ENCODE peak calls at places on chromosomes 2 and 18, in seven cellular contexts. S is stomach, Z is transverse colon, L is H1, W is HepG2, A is spleen, D is K562. T is an unnamed sample.

GRCh38 chr2:177908182-177908581 is 164.4 kb downstream of the PDE11A start:
- DNase-seq in A (no peak), D (no peak), W (no peak), L (no peak), Z (no peak), S (no peak), T (peak)

GRCh38 chr2:120910069-120910468 is 174.4 kb downstream of the GLI2 start:
- DNase-seq in L (no peak), Z (no peak), D (no peak), A (no peak), S (no peak), W (no peak), T (no peak)

GRCh38 chr2:177169810-177170514 is 42.6 kb upstream of the HNRNPA3 start:
- DNase-seq in S (no peak), W (peak), A (no peak), L (no peak), Z (no peak), D (no peak), T (no peak)

GRCh38 chr2:31606511-31606910 is 25.8 kb upstream of the SRD5A2 start:
- DNase-seq in Z (no peak), L (no peak), D (no peak), S (no peak), A (no peak), W (no peak), T (no peak)

GRCh38 chr2:56729212-56729611 is 545.4 kb downstream of the CCDC85A start:
- DNase-seq in S (no peak), A (no peak), D (no peak), L (no peak), W (no peak), Z (no peak), T (no peak)

GRCh38 chr2:190649798-190650390 is 1.0 kb downstream of the NAB1 start:
- DNase-seq in S (no peak), W (peak), D (no peak), L (no peak), A (no peak), Z (no peak), T (peak)

GRCh38 chr2:10285578-10286198 is 17.0 kb upstream of the HPCAL1 start:
- DNase-seq in W (peak), Z (peak), A (peak), L (peak), S (peak), D (no peak), T (no peak)

GRCh38 chr2:111617299-111617803 is 266.6 kb downstream of the ANAPC1 start:
- DNase-seq in W (peak), L (no peak), S (no peak), D (no peak), A (no peak), Z (no peak), T (no peak)

GRCh38 chr2:43759195-43759594 is 14.6 kb upstream of the DYNC2LI1 start:
- DNase-seq in D (no peak), L (no peak), Z (no peak), A (no peak), W (peak), S (no peak), T (no peak)

GRCh38 chr2:95303191-95303914 is 6.2 kb downstream of the KCNIP3 start:
- DNase-seq in W (no peak), L (no peak), D (no peak), A (no peak), S (no peak), Z (no peak), T (no peak)

GRCh38 chr2:55581435-55581834 is 36.0 kb downstream of the PPP4R3B start:
- DNase-seq in L (no peak), W (peak), A (no peak), D (no peak), Z (no peak), S (no peak), T (peak)

GRCh38 chr18:62682396-62682795 is 32.9 kb upstream of the PHLPP1 start:
- DNase-seq in Z (no peak), L (no peak), S (no peak), D (no peak), A (no peak), W (no peak), T (peak)

GRCh38 chr2:238939074-238939473 is 91.2 kb downstream of the TWIST2 start:
- DNase-seq in Z (peak), W (no peak), A (peak), S (no peak), L (no peak), D (no peak), T (no peak)

GRCh38 chr18:1191341-1191740 is 286.7 kb downstream of the ADCYAP1 start:
- DNase-seq in L (no peak), A (no peak), W (no peak), Z (no peak), S (no peak), D (no peak), T (no peak)

GRCh38 chr2:149329068-149329467 is 1.3 kb upstream of the LYPD6 start:
- DNase-seq in A (no peak), L (peak), W (no peak), D (no peak), Z (no peak), S (no peak), T (peak)
- TF ChIP-seq CTCF in A (no peak), L (peak), W (no peak), D (no peak), Z (peak), S (no peak), T (peak)

DNA sequence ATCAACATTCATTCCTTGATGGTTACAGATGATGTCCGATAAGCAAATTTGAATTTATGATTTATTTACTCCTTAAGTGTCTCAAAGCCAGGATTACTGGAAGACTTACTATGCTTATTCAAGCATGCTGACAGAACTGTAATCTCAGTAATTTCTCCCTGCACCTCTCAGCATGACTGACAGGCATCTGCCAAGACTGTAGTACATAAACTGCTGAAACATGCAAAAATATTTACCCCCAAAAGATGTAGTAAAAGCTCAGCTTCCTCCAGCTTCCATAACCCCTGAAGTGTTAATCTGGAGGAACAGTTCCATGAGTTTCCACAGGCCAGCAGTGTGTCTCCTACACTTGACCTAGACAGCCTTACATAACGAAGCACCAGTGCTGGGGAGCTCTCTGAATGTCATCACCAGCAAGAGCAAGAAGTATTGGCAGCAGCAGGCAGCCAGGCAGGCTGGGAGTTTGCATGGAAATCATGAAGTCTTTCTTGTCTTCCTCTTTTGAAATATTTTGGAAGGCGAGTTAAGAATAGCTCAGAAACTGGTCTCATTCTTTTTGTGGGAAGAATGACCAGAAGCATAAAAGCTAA is 21.1 kb upstream of the SCN1A start:
- DNase-seq in A (no peak), Z (no peak), S (no peak), D (no peak), L (no peak), W (no peak), T (peak)
- TF ChIP-seq POLR2AphosphoS5 in A (no peak), Z (no peak), S (no peak), D (no peak), L (no peak), W (no peak), T (no peak)

GRCh38 chr2:233915133-233915532 is 2.0 kb upstream of the TRPM8 start:
- DNase-seq in D (peak), W (no peak), S (no peak), Z (no peak), L (no peak), A (no peak), T (peak)
- TF ChIP-seq CTCF in D (no peak), W (peak), S (no peak), Z (no peak), L (peak), A (no peak), T (peak)

DNA sequence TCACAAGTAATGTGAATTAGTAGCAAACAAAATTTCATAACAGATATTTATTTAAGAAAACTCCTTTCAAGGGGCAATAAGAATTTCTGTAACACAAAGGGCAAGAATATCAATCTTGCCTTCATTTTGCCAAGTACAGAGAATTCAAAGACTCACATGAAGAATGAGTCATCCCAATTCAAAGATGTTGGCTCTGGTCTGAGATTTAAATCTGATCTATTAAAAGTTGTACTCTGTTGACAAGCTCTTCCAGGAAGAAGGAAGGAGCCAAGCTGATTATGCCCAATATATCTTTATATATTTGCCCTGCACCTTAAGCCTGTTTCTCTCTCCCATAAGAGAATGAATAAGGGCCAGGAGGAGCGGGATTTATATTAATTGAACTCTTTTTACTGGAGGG is 55.9 kb upstream of the RPE start:
- DNase-seq in S (no peak), D (no peak), Z (no peak), L (no peak), W (no peak), A (no peak), T (no peak)
- TF ChIP-seq POLR2AphosphoS5 in S (no peak), D (no peak), Z (no peak), L (no peak), W (no peak), A (no peak), T (no peak)

GRCh38 chr2:186459009-186459408 is 27.1 kb upstream of the ZC3H15 start:
- DNase-seq in Z (no peak), L (no peak), S (no peak), A (no peak), W (peak), D (no peak), T (peak)
- TF ChIP-seq CTCF in Z (no peak), L (no peak), S (no peak), A (no peak), W (peak), D (peak), T (peak)

DNA sequence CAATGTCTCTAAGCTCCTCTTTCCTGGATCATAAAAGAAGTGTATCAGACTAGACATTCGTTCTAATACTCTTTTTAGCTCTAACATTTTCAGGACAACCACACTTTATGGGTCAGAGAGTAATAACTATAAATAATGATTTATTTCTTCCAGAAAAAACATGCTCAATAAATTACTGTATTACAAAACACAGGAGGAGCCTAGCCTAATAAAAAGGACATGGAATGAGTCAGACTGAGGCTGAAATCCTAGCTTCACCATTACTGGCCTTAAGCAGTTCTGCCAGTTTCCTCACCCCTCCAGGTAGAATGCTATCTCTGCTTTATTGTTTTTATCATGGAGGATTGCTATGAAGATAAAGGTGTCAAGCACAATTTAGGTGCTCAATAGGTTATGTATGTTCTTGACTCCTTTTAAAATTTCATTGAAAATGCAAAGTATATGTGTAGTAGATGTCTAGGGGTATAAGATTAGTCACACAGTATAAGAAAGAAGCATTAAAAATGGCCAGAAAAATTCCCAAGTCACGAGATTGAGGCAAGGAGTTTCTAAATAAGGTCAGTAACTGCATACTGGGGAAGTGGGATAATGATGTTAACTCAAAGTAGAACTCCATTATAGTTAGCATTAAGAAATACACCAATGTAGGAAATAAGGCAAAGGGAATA is 105.5 kb upstream of the NEUROD1 start:
- DNase-seq in S (no peak), L (no peak), W (no peak), A (no peak), Z (no peak), D (no peak), T (no peak)
- TF ChIP-seq POLR2AphosphoS5 in S (no peak), L (no peak), W (no peak), A (no peak), Z (no peak), D (no peak), T (no peak)

DNA sequence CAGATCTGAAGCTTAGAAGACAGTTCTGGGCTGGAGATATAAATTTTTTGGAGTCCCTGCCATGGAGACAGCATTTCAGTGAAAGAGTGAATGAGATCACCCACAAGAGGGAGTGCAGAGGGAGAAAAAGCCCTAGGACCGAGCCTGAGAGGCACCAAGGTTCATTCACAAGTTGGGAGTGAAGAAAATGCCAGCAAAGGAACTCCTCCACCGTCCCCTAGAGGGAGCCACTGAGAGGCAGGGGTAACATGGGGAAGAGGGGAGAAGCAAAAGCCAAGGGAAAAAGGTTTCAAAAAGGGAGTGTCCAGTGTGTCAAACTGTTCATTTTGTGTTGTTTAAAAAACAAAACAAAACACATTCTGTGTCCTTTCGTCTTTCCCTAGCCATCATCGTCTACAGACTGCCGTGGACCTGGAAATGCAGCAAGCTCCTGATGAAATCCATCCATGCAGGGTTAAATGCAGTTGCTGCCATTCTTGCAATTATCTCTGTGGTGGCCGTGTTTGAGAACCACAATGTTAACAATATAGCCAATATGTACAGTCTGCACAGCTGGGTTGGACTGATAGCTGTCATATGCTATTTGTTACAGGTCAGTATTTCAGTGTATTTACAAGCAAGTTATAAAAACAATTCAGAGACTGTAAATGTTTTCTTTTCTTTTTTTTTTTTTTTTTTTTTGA is 19.1 kb downstream of the CYBRD1 start:
- DNase-seq in W (no peak), L (peak), S (no peak), Z (no peak), D (peak), A (no peak), T (peak)
- TF ChIP-seq CTCF in W (peak), L (peak), S (no peak), Z (peak), D (peak), A (no peak), T (peak)